ENCODE peak calls at places on chromosomes 2 and 18, in ten cellular contexts. J is kidney, Q is ovary, S is fibroblast of lung, L is lower lobe of right lung, T is IMR-90, Z is esophagus squamous epithelium, U is osteoblast, C is aorta, H is MM.1S. D is an unnamed sample. For H3K4me1, the result is how much of the 10 kb centered on the place peaks cover.

GRCh38 chr2:138187221-138187620 is 222.9 kb downstream of the HNMT start:
- DNase-seq in Z (no peak), U (no peak), L (no peak), T (no peak), S (no peak), H (no peak), C (no peak), Q (no peak), J (no peak), D (no peak)

GRCh38 chr18:24018299-24018910 is 3.9 kb downstream of the TTC39C start:
- DNase-seq in H (no peak), Z (no peak), Q (no peak), C (no peak), J (no peak), S (no peak), T (no peak), L (no peak), U (no peak), D (no peak)

GRCh38 chr2:96870631-96871255 is 863 bp upstream of the SEMA4C start:
- DNase-seq in T (no peak), S (no peak), U (peak), H (no peak), J (peak), C (peak), Q (peak), L (peak), Z (no peak), D (peak)

GRCh38 chr2:80242355-80242910 is 62.1 kb downstream of the LRRTM1 start:
- DNase-seq in L (no peak), C (no peak), J (no peak), U (no peak), Z (no peak), T (no peak), S (no peak), Q (no peak), H (no peak), D (no peak)

GRCh38 chr2:121605820-121606733 is 43.2 kb downstream of the CLASP1 start:
- DNase-seq in U (peak), L (no peak), H (no peak), C (no peak), Q (no peak), T (peak), S (no peak), J (no peak), Z (no peak), D (no peak)

GRCh38 chr18:46915800-46916550 is 1.3 kb downstream of the PIAS2 start:
- DNase-seq in C (no peak), S (no peak), U (peak), Z (no peak), T (peak), J (no peak), L (no peak), H (peak), Q (no peak), D (no peak)

GRCh38 chr18:26226229-26227050 is at the start of gene TAF4B:
- DNase-seq in H (peak), Q (peak), S (peak), T (peak), U (peak), C (peak), J (peak), Z (peak), L (peak), D (peak)

GRCh38 chr18:24378598-24378997 is 19.0 kb downstream of the OSBPL1A start:
- DNase-seq in C (no peak), T (no peak), L (no peak), U (no peak), Q (no peak), S (no peak), Z (no peak), J (no peak), H (no peak), D (no peak)

GRCh38 chr2:84963692-84964405 is 7.1 kb upstream of the KCMF1 start:
- DNase-seq in L (no peak), J (no peak), Z (no peak), T (peak), H (no peak), U (no peak), Q (no peak), S (peak), C (no peak), D (no peak)

GRCh38 chr2:113965644-113966043 is 75.8 kb downstream of the ACTR3 start:
- DNase-seq in H (peak), T (peak), Q (no peak), Z (no peak), L (no peak), S (peak), J (no peak), C (no peak), U (no peak), D (no peak)

GRCh38 chr2:72115361-72116080 is 32.1 kb downstream of the CYP26B1 start:
- DNase-seq in Z (no peak), U (peak), Q (no peak), H (no peak), C (peak), T (peak), S (peak), J (peak), L (peak), D (no peak)

GRCh38 chr2:55119711-55120487 is 69.6 kb upstream of the RTN4 start:
- DNase-seq in T (no peak), Z (no peak), S (no peak), H (no peak), C (no peak), L (no peak), J (no peak), U (peak), Q (no peak), D (no peak)

GRCh38 chr2:1313240-1313924 is 99.9 kb upstream of the TPO start:
- DNase-seq in S (no peak), Z (no peak), H (no peak), C (no peak), L (no peak), J (no peak), Q (no peak), T (no peak), U (no peak), D (no peak)

GRCh38 chr2:1318366-1319009 is 94.8 kb upstream of the TPO start:
- DNase-seq in Q (no peak), U (no peak), T (no peak), J (peak), S (no peak), Z (no peak), H (no peak), L (no peak), C (no peak), D (no peak)

GRCh38 chr2:1310202-1310601 is 103.1 kb upstream of the TPO start:
- DNase-seq in Q (no peak), H (no peak), U (no peak), C (no peak), Z (no peak), S (no peak), J (peak), L (no peak), T (no peak), D (no peak)

GRCh38 chr2:1310866-1311265 is 102.4 kb upstream of the TPO start:
- DNase-seq in Q (no peak), U (no peak), H (no peak), C (no peak), Z (no peak), L (no peak), S (no peak), T (no peak), J (no peak), D (no peak)

DNA sequence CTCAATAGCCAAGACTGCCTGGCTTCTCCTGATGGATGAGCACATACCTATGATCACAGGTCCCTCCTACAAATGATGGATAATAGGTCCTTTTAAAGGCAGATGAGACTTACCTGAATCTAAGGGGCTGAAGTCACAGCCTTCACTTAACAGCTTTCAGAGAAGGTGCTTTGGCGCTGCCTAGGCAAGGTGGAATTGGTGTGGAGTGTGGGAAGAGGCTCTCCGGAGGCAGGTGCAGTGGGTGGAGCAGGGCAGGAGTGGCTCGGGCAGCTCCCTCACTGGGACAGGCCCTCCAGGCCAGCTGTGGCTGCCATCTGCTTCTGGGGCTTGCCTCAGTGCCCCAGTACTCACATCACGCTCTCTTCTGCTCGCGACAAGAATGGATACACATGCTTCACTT is 99.0 kb upstream of the TPO start:
- DNase-seq in J (no peak), T (no peak), Z (no peak), Q (no peak), H (no peak), C (no peak), U (no peak), S (no peak), L (no peak), D (no peak)
- H3K4me3 ChIP-seq in J (no peak), T (no peak), Z (no peak), Q (no peak), H (no peak), C (no peak), U (no peak), S (no peak), L (no peak), D (no peak)

GRCh38 chr18:48166336-48166875 is 235.9 kb upstream of the SMAD2 start:
- DNase-seq in C (peak), Z (no peak), H (no peak), U (peak), J (no peak), S (no peak), T (no peak), L (no peak), Q (no peak), D (no peak)
- H3K27ac ChIP-seq in C (no peak), Z (no peak), H (no peak), U (no peak), J (no peak), S (no peak), T (no peak), L (peak), Q (peak), D (no peak)

GRCh38 chr2:37779611-37780010 is 108.2 kb upstream of the CDC42EP3 start:
- DNase-seq in T (no peak), Q (no peak), J (no peak), Z (no peak), S (no peak), U (no peak), C (no peak), H (no peak), L (no peak), D (no peak)
- H3K4me1 ChIP-seq in T (half or more), Q (under half), J (under half), Z (under half), S (under half), U (half or more), C (under half), H (under half), L (under half), D (under half)

DNA sequence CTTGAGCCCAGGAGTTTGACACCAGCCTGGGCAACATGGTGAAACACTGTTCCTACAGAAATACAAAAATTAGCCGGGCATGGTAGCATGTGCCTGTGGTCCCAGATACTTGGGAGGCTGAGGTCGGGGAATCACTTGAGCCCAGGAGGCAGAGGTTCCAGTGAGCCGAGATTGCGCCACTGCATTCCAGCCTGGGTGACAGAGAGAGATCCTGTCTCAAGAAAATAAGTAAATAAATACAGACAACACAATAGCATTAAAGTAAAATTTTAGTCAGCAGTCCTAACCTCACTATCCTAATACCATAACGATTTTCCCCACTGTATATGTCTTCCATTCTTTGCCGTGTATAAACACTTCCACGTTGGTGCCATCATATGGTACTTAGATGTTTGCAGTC is 83.0 kb upstream of the MBOAT2 start:
- DNase-seq in T (no peak), Q (no peak), H (no peak), J (no peak), L (no peak), S (no peak), C (no peak), U (no peak), Z (no peak), D (no peak)
- H3K4me3 ChIP-seq in T (no peak), Q (no peak), H (no peak), J (no peak), L (no peak), S (no peak), C (no peak), U (no peak), Z (no peak), D (no peak)

GRCh38 chr2:18092760-18093159 is 214.3 kb downstream of the KCNS3 start:
- DNase-seq in T (no peak), U (no peak), J (no peak), H (no peak), Q (no peak), Z (no peak), S (no peak), L (no peak), C (no peak), D (no peak)

GRCh38 chr2:18093196-18093595 is 214.7 kb downstream of the KCNS3 start:
- DNase-seq in S (no peak), J (no peak), C (no peak), U (no peak), Q (no peak), T (no peak), H (no peak), L (no peak), Z (no peak), D (no peak)

GRCh38 chr2:18094277-18094676 is 215.8 kb downstream of the KCNS3 start:
- DNase-seq in C (no peak), L (no peak), T (no peak), Z (no peak), Q (no peak), U (no peak), S (no peak), J (no peak), H (no peak), D (no peak)

DNA sequence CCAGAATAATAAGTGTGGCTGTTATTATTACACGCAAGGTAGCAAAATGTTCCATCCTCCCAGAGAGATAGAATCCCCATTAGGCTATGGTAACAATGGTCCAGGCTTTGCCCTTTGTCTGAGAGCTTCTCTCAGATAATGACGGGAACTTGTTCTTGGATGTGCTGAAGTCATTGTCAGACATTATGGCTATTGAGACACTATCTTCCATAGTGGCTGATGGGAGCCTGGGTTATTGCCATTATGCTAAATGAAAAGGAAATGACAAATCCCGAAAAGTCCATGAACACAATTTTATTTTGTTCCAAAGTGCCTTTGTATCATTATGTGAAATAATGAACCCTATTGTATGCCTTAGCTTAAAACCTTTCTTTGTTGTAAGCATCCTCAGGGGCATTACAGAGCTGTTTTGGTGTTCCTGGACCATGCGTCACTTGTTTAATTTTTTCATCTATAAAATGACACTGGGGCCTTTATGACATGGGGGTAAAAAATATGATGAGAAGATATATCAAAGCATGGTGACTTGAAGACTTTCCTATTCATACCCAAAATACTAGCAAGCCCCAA is 218.5 kb downstream of the KCNS3 start:
- DNase-seq in H (no peak), T (no peak), L (no peak), S (no peak), Q (no peak), U (no peak), C (no peak), Z (no peak), J (no peak), D (no peak)
- H3K27ac ChIP-seq in H (no peak), T (no peak), L (no peak), S (no peak), Q (no peak), U (no peak), C (no peak), Z (no peak), J (no peak), D (no peak)

GRCh38 chr2:238202326-238203103 is 980 bp downstream of the ILKAP start:
- DNase-seq in Z (no peak), C (no peak), Q (no peak), T (peak), H (peak), J (no peak), S (peak), U (peak), L (no peak), D (peak)
- H3K4me1 ChIP-seq in Z (half or more), C (under half), Q (under half), T (under half), H (under half), J (under half), S (under half), U (under half), L (under half), D (under half)

GRCh38 chr2:2705871-2706270 is 374.8 kb upstream of the MYT1L start:
- DNase-seq in U (no peak), T (no peak), L (no peak), Z (no peak), H (no peak), J (peak), Q (no peak), C (no peak), S (no peak), D (no peak)

GRCh38 chr2:2704380-2705093 is 373.5 kb upstream of the MYT1L start:
- DNase-seq in L (no peak), T (no peak), H (no peak), S (no peak), Z (no peak), C (no peak), J (no peak), U (no peak), Q (no peak), D (no peak)

GRCh38 chr2:2708575-2708974 is 377.5 kb upstream of the MYT1L start:
- DNase-seq in L (no peak), U (no peak), H (no peak), T (no peak), C (peak), Z (no peak), Q (peak), J (no peak), S (no peak), D (no peak)

GRCh38 chr2:2707111-2708035 is 376.3 kb upstream of the MYT1L start:
- DNase-seq in C (no peak), Q (no peak), J (no peak), T (no peak), S (no peak), U (no peak), Z (no peak), L (no peak), H (peak), D (no peak)

GRCh38 chr2:2706306-2706705 is 375.2 kb upstream of the MYT1L start:
- DNase-seq in U (no peak), C (no peak), T (no peak), S (no peak), H (no peak), Z (no peak), J (no peak), L (peak), Q (no peak), D (no peak)
- H3K4me3 ChIP-seq in U (no peak), C (no peak), T (no peak), S (no peak), H (no peak), Z (no peak), J (no peak), L (no peak), Q (no peak), D (no peak)

DNA sequence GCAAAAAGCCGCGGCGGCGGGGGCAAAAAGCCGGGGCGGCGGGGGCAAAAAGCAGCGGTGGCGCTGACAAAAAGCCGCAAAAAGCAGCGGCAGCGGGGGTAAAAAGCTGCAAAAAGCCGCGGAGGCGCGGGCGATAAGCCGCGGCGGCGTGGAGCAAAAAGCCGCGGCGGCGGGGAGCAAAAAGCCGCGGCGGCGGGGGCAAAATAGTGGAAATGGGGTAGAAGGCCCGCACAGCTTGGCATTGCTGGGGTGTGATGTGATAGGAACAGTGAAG is 450.1 kb downstream of the ANKRD30B start:
- DNase-seq in Q (no peak), U (peak), S (no peak), C (no peak), Z (no peak), T (no peak), H (no peak), J (peak), L (no peak), D (no peak)
- H3K27ac ChIP-seq in Q (no peak), U (no peak), S (no peak), C (no peak), Z (no peak), T (no peak), H (no peak), J (no peak), L (no peak), D (no peak)